ENCODE peak calls at places on chromosomes 11 and 22, in nine cellular contexts. L is NCI-H1092 treated with DMSO at 0.1 percent for 48 hours; H is prostate gland; W is nucleus accumbens; P is SK-MEL-5; F is naive thymus-derived CD8-positive, alpha-beta T cell; X is foreskin keratinocyte; S is LHCN-M2; A is posterior cingulate gyrus. J is an unnamed sample.

GRCh38 chr11:61082161-61082870 is 20.0 kb upstream of the CD5 start:
- DNase-seq in P (no peak), H (no peak), L (no peak), W (no peak), A (no peak), S (no peak), X (no peak), F (no peak), J (no peak)

GRCh38 chr11:111663820-111664219 is 61.6 kb downstream of the SIK2 start:
- DNase-seq in W (no peak), L (no peak), A (peak), P (peak), F (no peak), X (no peak), S (no peak), H (no peak), J (no peak)

GRCh38 chr22:43183496-43184263 is 3.3 kb downstream of the TTLL12 start:
- DNase-seq in X (peak), H (no peak), W (no peak), F (no peak), P (no peak), S (peak), A (no peak), L (no peak), J (no peak)

GRCh38 chr11:117822031-117822521 is 2.5 kb downstream of the FXYD2 start:
- DNase-seq in W (no peak), S (no peak), F (peak), P (peak), L (no peak), X (no peak), H (no peak), A (peak), J (peak)

GRCh38 chr11:8934735-8935478 is 2.2 kb upstream of the C11orf16 start:
- DNase-seq in S (peak), L (no peak), W (no peak), A (no peak), X (peak), P (no peak), H (no peak), F (no peak), J (no peak)

GRCh38 chr11:65311197-65311631 is 3.5 kb upstream of the CDC42EP2 start:
- DNase-seq in P (no peak), X (no peak), A (no peak), W (no peak), L (no peak), H (no peak), F (no peak), S (peak), J (no peak)

GRCh38 chr11:101862410-101863233 is 52.2 kb upstream of the CEP126 start:
- DNase-seq in X (peak), W (no peak), A (no peak), L (no peak), P (peak), S (peak), H (no peak), F (no peak), J (no peak)

GRCh38 chr11:78224906-78225420 is 36.2 kb downstream of the USP35 start:
- DNase-seq in H (no peak), X (no peak), L (no peak), A (no peak), P (no peak), W (no peak), S (no peak), F (no peak), J (peak)

GRCh38 chr11:839875-840617 is 2.3 kb downstream of the POLR2L start:
- DNase-seq in P (peak), F (no peak), H (no peak), A (no peak), L (no peak), S (peak), X (no peak), W (no peak), J (no peak)

GRCh38 chr11:115631609-115632008 is 127.4 kb upstream of the CADM1 start:
- DNase-seq in W (no peak), H (no peak), S (no peak), A (no peak), F (no peak), X (no peak), P (no peak), L (no peak), J (no peak)

GRCh38 chr11:6414874-6415328 is 4.0 kb downstream of the APBB1 start:
- DNase-seq in F (no peak), S (no peak), A (no peak), X (no peak), H (no peak), P (peak), L (no peak), W (no peak), J (no peak)

GRCh38 chr22:19169002-19169946 is 9.3 kb downstream of the SLC25A1 start:
- DNase-seq in A (no peak), W (no peak), F (no peak), H (no peak), P (no peak), S (no peak), L (no peak), X (no peak), J (peak)

GRCh38 chr11:104522650-104523049 is 358.7 kb upstream of the PDGFD start:
- DNase-seq in L (no peak), X (no peak), S (peak), P (no peak), F (no peak), H (no peak), A (no peak), W (no peak), J (no peak)

GRCh38 chr11:19355601-19356000 is 114.9 kb upstream of the E2F8 start:
- DNase-seq in L (no peak), P (no peak), F (no peak), X (no peak), S (no peak), W (no peak), A (no peak), H (no peak), J (no peak)

GRCh38 chr11:33402066-33402465 is 144.9 kb downstream of the HIPK3 start:
- DNase-seq in A (no peak), W (no peak), X (no peak), F (no peak), H (no peak), P (peak), L (no peak), S (peak), J (no peak)

GRCh38 chr22:31730344-31730711 is 19.6 kb downstream of the PRR14L start:
- DNase-seq in A (no peak), F (no peak), W (no peak), S (no peak), P (peak), X (no peak), L (no peak), H (no peak), J (no peak)

GRCh38 chr11:14422052-14422813 is 63.2 kb upstream of the RRAS2 start:
- DNase-seq in X (peak), P (peak), S (peak), H (peak), A (peak), F (no peak), L (peak), W (no peak), J (peak)

GRCh38 chr11:100383357-100383865 is 303.7 kb upstream of the ARHGAP42 start:
- DNase-seq in W (no peak), F (no peak), L (no peak), P (no peak), H (no peak), A (no peak), X (no peak), S (no peak), J (no peak)

GRCh38 chr11:74672956-74673895 is 58.0 kb downstream of the CHRDL2 start:
- DNase-seq in S (peak), W (no peak), F (no peak), H (no peak), P (peak), A (peak), X (peak), L (peak), J (peak)

J was measured in coronary artery.